ENCODE peak calls at places on chromosomes 12 and 14, in eight cellular contexts. One of them, this sample, is unnamed.
A peak's percentile ranks its signal among the peaks of the same experiment; 100 is the strongest.

GRCh38 chr14:35347323-35348043 is 55.3 kb downstream of the PSMA6 start:
- DNase-seq in substantia nigra: no peak
- DNase-seq in GM06990: no peak
- DNase-seq in stimulated activated effector memory CD8-positive, alpha-beta T cell treated with anti-CD3 and anti-CD28 coated beads, Interleukin-12 subunit alpha, Interleukin-12 subunit beta, amount 100 ng/mL, for 72 hours: no peak
- DNase-seq in activated T-cell treated with anti-CD3 and anti-CD28 coated beads for 1 hour: no peak
- DNase-seq in GM03348: no peak
- DNase-seq in T follicular helper cell: no peak
- DNase-seq in GM04503: no peak
- DNase-seq in this sample: no peak

GRCh38 chr14:100659345-100660001 is 67.2 kb upstream of the DLK1 start:
- DNase-seq in T follicular helper cell: no peak
- DNase-seq in stimulated activated effector memory CD8-positive, alpha-beta T cell treated with anti-CD3 and anti-CD28 coated beads, Interleukin-12 subunit alpha, Interleukin-12 subunit beta, amount 100 ng/mL, for 72 hours: no peak
- DNase-seq in activated T-cell treated with anti-CD3 and anti-CD28 coated beads for 1 hour: no peak
- DNase-seq in GM04503: no peak
- DNase-seq in GM06990: no peak
- DNase-seq in GM03348: no peak
- DNase-seq in substantia nigra: no peak
- DNase-seq in this sample: no peak

GRCh38 chr12:106757623-106758348 is 16.7 kb upstream of the RIC8B start:
- DNase-seq in GM04503: no peak
- DNase-seq in T follicular helper cell: no peak
- DNase-seq in GM03348: no peak
- DNase-seq in GM06990: no peak
- DNase-seq in substantia nigra: no peak
- DNase-seq in activated T-cell treated with anti-CD3 and anti-CD28 coated beads for 1 hour: no peak
- DNase-seq in stimulated activated effector memory CD8-positive, alpha-beta T cell treated with anti-CD3 and anti-CD28 coated beads, Interleukin-12 subunit alpha, Interleukin-12 subunit beta, amount 100 ng/mL, for 72 hours: no peak
- DNase-seq in this sample: no peak

GRCh38 chr14:61121293-61121897 is 140.3 kb downstream of the SLC38A6 start:
- DNase-seq in GM04503: no peak
- DNase-seq in T follicular helper cell: no peak
- DNase-seq in GM06990: no peak
- DNase-seq in activated T-cell treated with anti-CD3 and anti-CD28 coated beads for 1 hour: no peak
- DNase-seq in stimulated activated effector memory CD8-positive, alpha-beta T cell treated with anti-CD3 and anti-CD28 coated beads, Interleukin-12 subunit alpha, Interleukin-12 subunit beta, amount 100 ng/mL, for 72 hours: no peak
- DNase-seq in GM03348: no peak
- DNase-seq in substantia nigra: no peak
- DNase-seq in this sample: no peak

GRCh38 chr12:122820838-122821271 is 14.4 kb upstream of the HIP1R start:
- DNase-seq in GM03348: no peak
- DNase-seq in GM04503: no peak
- DNase-seq in GM06990: peak; percentile 75
- DNase-seq in substantia nigra: no peak
- DNase-seq in activated T-cell treated with anti-CD3 and anti-CD28 coated beads for 1 hour: no peak
- DNase-seq in stimulated activated effector memory CD8-positive, alpha-beta T cell treated with anti-CD3 and anti-CD28 coated beads, Interleukin-12 subunit alpha, Interleukin-12 subunit beta, amount 100 ng/mL, for 72 hours: no peak
- DNase-seq in T follicular helper cell: no peak
- DNase-seq in this sample: no peak

GRCh38 chr14:93005135-93005813 is 82.3 kb downstream of the CHGA start:
- DNase-seq in substantia nigra: no peak
- DNase-seq in stimulated activated effector memory CD8-positive, alpha-beta T cell treated with anti-CD3 and anti-CD28 coated beads, Interleukin-12 subunit alpha, Interleukin-12 subunit beta, amount 100 ng/mL, for 72 hours: no peak
- DNase-seq in GM04503: no peak
- DNase-seq in GM06990: no peak
- DNase-seq in activated T-cell treated with anti-CD3 and anti-CD28 coated beads for 1 hour: no peak
- DNase-seq in T follicular helper cell: no peak
- DNase-seq in GM03348: no peak
- DNase-seq in this sample: no peak

GRCh38 chr14:97218336-97218712 is 421.1 kb downstream of the VRK1 start:
- DNase-seq in GM06990: no peak
- DNase-seq in T follicular helper cell: no peak
- DNase-seq in GM03348: no peak
- DNase-seq in GM04503: no peak
- DNase-seq in stimulated activated effector memory CD8-positive, alpha-beta T cell treated with anti-CD3 and anti-CD28 coated beads, Interleukin-12 subunit alpha, Interleukin-12 subunit beta, amount 100 ng/mL, for 72 hours: no peak
- DNase-seq in substantia nigra: no peak
- DNase-seq in activated T-cell treated with anti-CD3 and anti-CD28 coated beads for 1 hour: no peak
- DNase-seq in this sample: no peak

GRCh38 chr12:113781415-113782198 is 184.5 kb downstream of the RBM19 start:
- DNase-seq in GM06990: no peak
- DNase-seq in GM03348: no peak
- DNase-seq in stimulated activated effector memory CD8-positive, alpha-beta T cell treated with anti-CD3 and anti-CD28 coated beads, Interleukin-12 subunit alpha, Interleukin-12 subunit beta, amount 100 ng/mL, for 72 hours: no peak
- DNase-seq in GM04503: peak; percentile 57
- DNase-seq in T follicular helper cell: no peak
- DNase-seq in substantia nigra: no peak
- DNase-seq in activated T-cell treated with anti-CD3 and anti-CD28 coated beads for 1 hour: no peak
- DNase-seq in this sample: no peak

GRCh38 chr14:80054020-80054419 is 157.3 kb downstream of the DIO2 start:
- DNase-seq in GM03348: no peak
- DNase-seq in activated T-cell treated with anti-CD3 and anti-CD28 coated beads for 1 hour: no peak
- DNase-seq in T follicular helper cell: no peak
- DNase-seq in GM06990: no peak
- DNase-seq in stimulated activated effector memory CD8-positive, alpha-beta T cell treated with anti-CD3 and anti-CD28 coated beads, Interleukin-12 subunit alpha, Interleukin-12 subunit beta, amount 100 ng/mL, for 72 hours: no peak
- DNase-seq in substantia nigra: no peak
- DNase-seq in GM04503: no peak
- DNase-seq in this sample: no peak

GRCh38 chr12:96143392-96143791 is 50.8 kb upstream of the ELK3 start:
- DNase-seq in T follicular helper cell: no peak
- DNase-seq in substantia nigra: no peak
- DNase-seq in GM03348: no peak
- DNase-seq in GM04503: no peak
- DNase-seq in activated T-cell treated with anti-CD3 and anti-CD28 coated beads for 1 hour: no peak
- DNase-seq in stimulated activated effector memory CD8-positive, alpha-beta T cell treated with anti-CD3 and anti-CD28 coated beads, Interleukin-12 subunit alpha, Interleukin-12 subunit beta, amount 100 ng/mL, for 72 hours: no peak
- DNase-seq in GM06990: no peak
- DNase-seq in this sample: no peak

GRCh38 chr12:116390656-116391335 is 113.3 kb upstream of the MED13L start:
- DNase-seq in activated T-cell treated with anti-CD3 and anti-CD28 coated beads for 1 hour: no peak
- DNase-seq in T follicular helper cell: no peak
- DNase-seq in stimulated activated effector memory CD8-positive, alpha-beta T cell treated with anti-CD3 and anti-CD28 coated beads, Interleukin-12 subunit alpha, Interleukin-12 subunit beta, amount 100 ng/mL, for 72 hours: no peak
- DNase-seq in GM06990: no peak
- DNase-seq in substantia nigra: no peak
- DNase-seq in GM03348: no peak
- DNase-seq in GM04503: no peak
- DNase-seq in this sample: no peak

GRCh38 chr12:1529862-1530591 is 64.4 kb downstream of the FBXL14 start:
- DNase-seq in stimulated activated effector memory CD8-positive, alpha-beta T cell treated with anti-CD3 and anti-CD28 coated beads, Interleukin-12 subunit alpha, Interleukin-12 subunit beta, amount 100 ng/mL, for 72 hours: no peak
- DNase-seq in activated T-cell treated with anti-CD3 and anti-CD28 coated beads for 1 hour: no peak
- DNase-seq in GM04503: no peak
- DNase-seq in GM03348: peak; percentile 90
- DNase-seq in GM06990: peak; percentile 57
- DNase-seq in T follicular helper cell: no peak
- DNase-seq in substantia nigra: no peak
- DNase-seq in this sample: no peak

GRCh38 chr12:80157640-80158039 is 58.3 kb downstream of the OTOGL start:
- DNase-seq in substantia nigra: no peak
- DNase-seq in stimulated activated effector memory CD8-positive, alpha-beta T cell treated with anti-CD3 and anti-CD28 coated beads, Interleukin-12 subunit alpha, Interleukin-12 subunit beta, amount 100 ng/mL, for 72 hours: no peak
- DNase-seq in activated T-cell treated with anti-CD3 and anti-CD28 coated beads for 1 hour: no peak
- DNase-seq in GM06990: no peak
- DNase-seq in T follicular helper cell: no peak
- DNase-seq in GM03348: peak; percentile 20
- DNase-seq in GM04503: no peak
- DNase-seq in this sample: no peak

GRCh38 chr12:94603434-94604068 is 46.8 kb downstream of the TMCC3 start:
- DNase-seq in substantia nigra: no peak
- DNase-seq in GM04503: no peak
- DNase-seq in GM03348: peak; percentile 21
- DNase-seq in T follicular helper cell: peak; percentile 14
- DNase-seq in GM06990: no peak
- DNase-seq in stimulated activated effector memory CD8-positive, alpha-beta T cell treated with anti-CD3 and anti-CD28 coated beads, Interleukin-12 subunit alpha, Interleukin-12 subunit beta, amount 100 ng/mL, for 72 hours: peak; percentile 50
- DNase-seq in activated T-cell treated with anti-CD3 and anti-CD28 coated beads for 1 hour: peak; percentile 38
- DNase-seq in this sample: no peak

GRCh38 chr12:112234303-112234702 is 108.9 kb downstream of the TRAFD1 start:
- DNase-seq in GM06990: no peak
- DNase-seq in GM03348: no peak
- DNase-seq in T follicular helper cell: no peak
- DNase-seq in GM04503: no peak
- DNase-seq in substantia nigra: no peak
- DNase-seq in activated T-cell treated with anti-CD3 and anti-CD28 coated beads for 1 hour: no peak
- DNase-seq in stimulated activated effector memory CD8-positive, alpha-beta T cell treated with anti-CD3 and anti-CD28 coated beads, Interleukin-12 subunit alpha, Interleukin-12 subunit beta, amount 100 ng/mL, for 72 hours: no peak
- DNase-seq in this sample: no peak

GRCh38 chr12:119710941-119711551 is 43.1 kb downstream of the PRKAB1 start:
- DNase-seq in substantia nigra: no peak
- DNase-seq in T follicular helper cell: no peak
- DNase-seq in GM06990: no peak
- DNase-seq in GM04503: no peak
- DNase-seq in GM03348: no peak
- DNase-seq in stimulated activated effector memory CD8-positive, alpha-beta T cell treated with anti-CD3 and anti-CD28 coated beads, Interleukin-12 subunit alpha, Interleukin-12 subunit beta, amount 100 ng/mL, for 72 hours: no peak
- DNase-seq in activated T-cell treated with anti-CD3 and anti-CD28 coated beads for 1 hour: no peak
- DNase-seq in this sample: no peak

GRCh38 chr12:124338448-124338847 is 43.6 kb downstream of the RFLNA start:
- DNase-seq in GM03348: no peak
- DNase-seq in GM06990: no peak
- DNase-seq in T follicular helper cell: no peak
- DNase-seq in substantia nigra: no peak
- DNase-seq in activated T-cell treated with anti-CD3 and anti-CD28 coated beads for 1 hour: no peak
- DNase-seq in stimulated activated effector memory CD8-positive, alpha-beta T cell treated with anti-CD3 and anti-CD28 coated beads, Interleukin-12 subunit alpha, Interleukin-12 subunit beta, amount 100 ng/mL, for 72 hours: no peak
- DNase-seq in GM04503: no peak
- DNase-seq in this sample: no peak

GRCh38 chr12:113129664-113130456 is 5.7 kb downstream of the RASAL1 start:
- DNase-seq in GM03348: no peak
- DNase-seq in stimulated activated effector memory CD8-positive, alpha-beta T cell treated with anti-CD3 and anti-CD28 coated beads, Interleukin-12 subunit alpha, Interleukin-12 subunit beta, amount 100 ng/mL, for 72 hours: no peak
- DNase-seq in substantia nigra: no peak
- DNase-seq in T follicular helper cell: no peak
- DNase-seq in GM06990: no peak
- DNase-seq in GM04503: no peak
- DNase-seq in activated T-cell treated with anti-CD3 and anti-CD28 coated beads for 1 hour: no peak
- DNase-seq in this sample: no peak

GRCh38 chr14:72401632-72402428 is 469.6 kb downstream of the RGS6 start:
- DNase-seq in T follicular helper cell: no peak
- DNase-seq in activated T-cell treated with anti-CD3 and anti-CD28 coated beads for 1 hour: no peak
- DNase-seq in substantia nigra: no peak
- DNase-seq in stimulated activated effector memory CD8-positive, alpha-beta T cell treated with anti-CD3 and anti-CD28 coated beads, Interleukin-12 subunit alpha, Interleukin-12 subunit beta, amount 100 ng/mL, for 72 hours: no peak
- DNase-seq in GM04503: no peak
- DNase-seq in GM03348: no peak
- DNase-seq in GM06990: no peak
- DNase-seq in this sample: no peak

GRCh38 chr12:10722502-10722904 is 620 bp downstream of the YBX3 start:
- DNase-seq in stimulated activated effector memory CD8-positive, alpha-beta T cell treated with anti-CD3 and anti-CD28 coated beads, Interleukin-12 subunit alpha, Interleukin-12 subunit beta, amount 100 ng/mL, for 72 hours: peak; percentile 52
- DNase-seq in GM03348: peak; percentile 80
- DNase-seq in GM04503: no peak
- DNase-seq in GM06990: peak; percentile 77
- DNase-seq in substantia nigra: no peak
- DNase-seq in activated T-cell treated with anti-CD3 and anti-CD28 coated beads for 1 hour: peak; percentile 14
- DNase-seq in T follicular helper cell: peak; percentile 15
- DNase-seq in this sample: peak; percentile 67

GRCh38 chr14:79260406-79260805 is 950.9 kb downstream of the DIO2 start:
- DNase-seq in activated T-cell treated with anti-CD3 and anti-CD28 coated beads for 1 hour: no peak
- DNase-seq in GM03348: no peak
- DNase-seq in GM04503: no peak
- DNase-seq in substantia nigra: no peak
- DNase-seq in T follicular helper cell: no peak
- DNase-seq in stimulated activated effector memory CD8-positive, alpha-beta T cell treated with anti-CD3 and anti-CD28 coated beads, Interleukin-12 subunit alpha, Interleukin-12 subunit beta, amount 100 ng/mL, for 72 hours: no peak
- DNase-seq in GM06990: no peak
- DNase-seq in this sample: no peak

GRCh38 chr12:99427104-99427503 is 220.4 kb upstream of the GARIN6 start:
- DNase-seq in activated T-cell treated with anti-CD3 and anti-CD28 coated beads for 1 hour: no peak
- DNase-seq in T follicular helper cell: no peak
- DNase-seq in GM04503: no peak
- DNase-seq in substantia nigra: no peak
- DNase-seq in stimulated activated effector memory CD8-positive, alpha-beta T cell treated with anti-CD3 and anti-CD28 coated beads, Interleukin-12 subunit alpha, Interleukin-12 subunit beta, amount 100 ng/mL, for 72 hours: no peak
- DNase-seq in GM03348: no peak
- DNase-seq in GM06990: no peak
- DNase-seq in this sample: no peak

GRCh38 chr12:94793191-94793595 is 142.8 kb upstream of the TMCC3 start:
- DNase-seq in GM03348: no peak
- DNase-seq in substantia nigra: no peak
- DNase-seq in T follicular helper cell: no peak
- DNase-seq in GM04503: no peak
- DNase-seq in GM06990: no peak
- DNase-seq in stimulated activated effector memory CD8-positive, alpha-beta T cell treated with anti-CD3 and anti-CD28 coated beads, Interleukin-12 subunit alpha, Interleukin-12 subunit beta, amount 100 ng/mL, for 72 hours: no peak
- DNase-seq in activated T-cell treated with anti-CD3 and anti-CD28 coated beads for 1 hour: no peak
- DNase-seq in this sample: no peak

GRCh38 chr14:104130974-104131651 is 7.3 kb upstream of the KIF26A start:
- DNase-seq in GM04503: no peak
- DNase-seq in T follicular helper cell: no peak
- DNase-seq in stimulated activated effector memory CD8-positive, alpha-beta T cell treated with anti-CD3 and anti-CD28 coated beads, Interleukin-12 subunit alpha, Interleukin-12 subunit beta, amount 100 ng/mL, for 72 hours: no peak
- DNase-seq in GM03348: peak; percentile 68
- DNase-seq in GM06990: no peak
- DNase-seq in substantia nigra: no peak
- DNase-seq in activated T-cell treated with anti-CD3 and anti-CD28 coated beads for 1 hour: no peak
- DNase-seq in this sample: peak; percentile 56

GRCh38 chr14:20583142-20583541 is 4.7 kb downstream of the RNASE11 start:
- DNase-seq in T follicular helper cell: no peak
- DNase-seq in GM03348: no peak
- DNase-seq in activated T-cell treated with anti-CD3 and anti-CD28 coated beads for 1 hour: no peak
- DNase-seq in stimulated activated effector memory CD8-positive, alpha-beta T cell treated with anti-CD3 and anti-CD28 coated beads, Interleukin-12 subunit alpha, Interleukin-12 subunit beta, amount 100 ng/mL, for 72 hours: no peak
- DNase-seq in GM06990: no peak
- DNase-seq in GM04503: no peak
- DNase-seq in substantia nigra: no peak
- DNase-seq in this sample: no peak

GRCh38 chr12:32010631-32011030 is 51.4 kb downstream of the RESF1 start:
- DNase-seq in substantia nigra: no peak
- DNase-seq in GM06990: no peak
- DNase-seq in stimulated activated effector memory CD8-positive, alpha-beta T cell treated with anti-CD3 and anti-CD28 coated beads, Interleukin-12 subunit alpha, Interleukin-12 subunit beta, amount 100 ng/mL, for 72 hours: no peak
- DNase-seq in GM03348: no peak
- DNase-seq in activated T-cell treated with anti-CD3 and anti-CD28 coated beads for 1 hour: no peak
- DNase-seq in T follicular helper cell: no peak
- DNase-seq in GM04503: no peak
- DNase-seq in this sample: no peak

GRCh38 chr12:66716522-66716921 is 37.6 kb upstream of the GRIP1 start:
- DNase-seq in activated T-cell treated with anti-CD3 and anti-CD28 coated beads for 1 hour: no peak
- DNase-seq in GM04503: no peak
- DNase-seq in GM06990: no peak
- DNase-seq in stimulated activated effector memory CD8-positive, alpha-beta T cell treated with anti-CD3 and anti-CD28 coated beads, Interleukin-12 subunit alpha, Interleukin-12 subunit beta, amount 100 ng/mL, for 72 hours: no peak
- DNase-seq in GM03348: no peak
- DNase-seq in substantia nigra: no peak
- DNase-seq in T follicular helper cell: no peak
- DNase-seq in this sample: no peak